ENCODE peak calls at places on chromosomes 2 and 18, in ten cellular contexts. K is NCI-H345; O is stimulated activated CD4-positive, alpha-beta T cell treated with anti-CD3 and anti-CD28 coated beads, Interleukin-12 subunit alpha, Interleukin-12 subunit beta, amount 100 ng/mL, for 48 hours; W is EL; I is renal cortical epithelial cell; G is AG20443; S is NCI-H1105; E is stimulated activated naive CD4-positive, alpha-beta T cell; L is BE2C; A is H7. B is an unnamed sample.
A peak's percentile ranks its signal among the peaks of the same experiment; 100 is the strongest.

GRCh38 chr18:21997207-21998143 is 171.9 kb upstream of the GATA6 start:
- DNase-seq in K (no peak), O (no peak), W (peak; percentile 52), I (peak; percentile 81), G (peak; percentile 71), S (peak; percentile 11), E (no peak), L (no peak), A (peak; percentile 71), B (no peak)

GRCh38 chr2:10536569-10537133 is 88.5 kb upstream of the ODC1 start:
- DNase-seq in K (peak; percentile 33), O (no peak), W (no peak), I (no peak), G (no peak), S (no peak), E (no peak), L (no peak), A (peak; percentile 41), B (no peak)

GRCh38 chr18:12328179-12328823 is 20.3 kb downstream of the TUBB6 start:
- DNase-seq in K (no peak), O (no peak), W (no peak), I (no peak), G (no peak), S (no peak), E (no peak), L (no peak), A (no peak), B (no peak)

GRCh38 chr2:31319391-31320175 is 85.6 kb downstream of the EHD3 start:
- DNase-seq in K (peak; percentile 85), O (peak; percentile 12), W (peak; percentile 67), I (no peak), G (peak; percentile 25), S (no peak), E (peak; percentile 6), L (no peak), A (no peak), B (no peak)

GRCh38 chr2:20135631-20136050 is 84.2 kb upstream of the LAPTM4A start:
- DNase-seq in K (peak; percentile 62), O (peak; percentile 15), W (peak; percentile 64), I (no peak), G (peak; percentile 87), S (peak; percentile 12), E (no peak), L (peak; percentile 72), A (peak; percentile 87), B (peak; percentile 67)

GRCh38 chr2:35462226-35462983 is 893.2 kb upstream of the CRIM1 start:
- DNase-seq in K (no peak), O (no peak), W (peak; percentile 90), I (peak; percentile 51), G (no peak), S (no peak), E (no peak), L (no peak), A (no peak), B (no peak)

GRCh38 chr2:239768031-239768800 is 256.9 kb downstream of the NDUFA10 start:
- DNase-seq in K (no peak), O (no peak), W (no peak), I (no peak), G (no peak), S (no peak), E (no peak), L (no peak), A (no peak), B (no peak)

GRCh38 chr2:102063948-102064678 is 72.4 kb downstream of the IL1R2 start:
- DNase-seq in K (no peak), O (peak; percentile 33), W (peak; percentile 97), I (peak; percentile 97), G (peak; percentile 94), S (no peak), E (no peak), L (peak; percentile 80), A (peak; percentile 43), B (peak; percentile 93)

GRCh38 chr2:69623236-69623635 is 20.3 kb downstream of the AAK1 start:
- DNase-seq in K (no peak), O (no peak), W (no peak), I (no peak), G (no peak), S (no peak), E (no peak), L (no peak), A (no peak), B (no peak)

GRCh38 chr18:9736942-9737813 is 29.1 kb downstream of the RAB31 start:
- DNase-seq in K (peak; percentile 85), O (no peak), W (peak; percentile 65), I (peak; percentile 71), G (peak; percentile 22), S (peak; percentile 54), E (no peak), L (peak; percentile 20), A (no peak), B (no peak)

GRCh38 chr18:13159579-13159978 is 59.0 kb upstream of the LDLRAD4 start:
- DNase-seq in K (peak; percentile 62), O (no peak), W (peak; percentile 73), I (peak; percentile 63), G (peak; percentile 78), S (peak; percentile 59), E (peak; percentile 71), L (peak; percentile 42), A (peak; percentile 83), B (no peak)

GRCh38 chr2:42964444-42965081 is 172.2 kb upstream of the HAAO start:
- DNase-seq in K (no peak), O (no peak), W (peak; percentile 97), I (peak; percentile 95), G (peak; percentile 89), S (no peak), E (no peak), L (no peak), A (no peak), B (peak; percentile 88)

GRCh38 chr2:55225481-55226020 is 6.5 kb downstream of the CLHC1 start:
- DNase-seq in K (no peak), O (no peak), W (no peak), I (no peak), G (no peak), S (no peak), E (no peak), L (no peak), A (peak; percentile 34), B (no peak)

GRCh38 chr2:159963700-159964099 is 98.7 kb downstream of the PLA2R1 start:
- DNase-seq in K (no peak), O (no peak), W (no peak), I (no peak), G (no peak), S (no peak), E (no peak), L (no peak), A (no peak), B (no peak)

GRCh38 chr18:50154420-50154819 is 40.5 kb downstream of the MYO5B start:
- DNase-seq in K (no peak), O (no peak), W (no peak), I (peak; percentile 54), G (no peak), S (no peak), E (no peak), L (no peak), A (no peak), B (no peak)

GRCh38 chr2:11716689-11717321 is 29.6 kb upstream of the LPIN1 start:
- DNase-seq in K (no peak), O (no peak), W (no peak), I (peak; percentile 70), G (peak; percentile 76), S (no peak), E (no peak), L (no peak), A (no peak), B (no peak)

B was measured in left cardiac atrium.